ENCODE peak calls at places on chromosome 21, in eight cellular contexts. P is HFF-Myc; N is AG04450; D is aorta; S is stimulated activated CD8-positive, alpha-beta memory T cell treated with anti-CD3 and anti-CD28 coated beads, Interleukin-4, amount 100 ng/mL, for 1 hour; I is SW480; A is brain pericyte; E is body of pancreas. K is an unnamed sample.

GRCh38 chr21:25331286-25331685 is 276.0 kb downstream of the MRPL39 start:
- DNase-seq in P (no peak), N (no peak), D (no peak), S (no peak), I (no peak), A (no peak), E (no peak), K (no peak)

GRCh38 chr21:44432841-44433790 is 22.2 kb upstream of the LRRC3 start:
- DNase-seq in P (no peak), N (no peak), D (no peak), S (no peak), I (no peak), A (no peak), E (peak), K (no peak)

GRCh38 chr21:35697321-35697808 is 363.0 kb downstream of the SETD4 start:
- DNase-seq in P (peak), N (no peak), D (peak), S (no peak), I (no peak), A (peak), E (peak), K (peak)

GRCh38 chr21:46424621-46425020 is 34.1 kb upstream of the DIP2A start:
- DNase-seq in P (no peak), N (no peak), D (no peak), S (no peak), I (no peak), A (no peak), E (no peak), K (no peak)

GRCh38 chr21:35190201-35190701 is 141.1 kb upstream of the RUNX1 start:
- DNase-seq in P (no peak), N (no peak), D (no peak), S (no peak), I (peak), A (no peak), E (no peak), K (peak)

GRCh38 chr21:35738342-35738961 is 321.9 kb downstream of the SETD4 start:
- DNase-seq in P (peak), N (no peak), D (no peak), S (no peak), I (no peak), A (peak), E (no peak), K (peak)

GRCh38 chr21:26717146-26717739 is 128.0 kb downstream of the ADAMTS1 start:
- DNase-seq in P (no peak), N (no peak), D (no peak), S (no peak), I (peak), A (no peak), E (no peak), K (no peak)

GRCh38 chr21:28106370-28106890 is 886.2 kb downstream of the LTN1 start:
- DNase-seq in P (no peak), N (no peak), D (no peak), S (no peak), I (no peak), A (no peak), E (no peak), K (no peak)

GRCh38 chr21:29091032-29091431 is 17.6 kb upstream of the CCT8 start:
- DNase-seq in P (peak), N (peak), D (no peak), S (no peak), I (no peak), A (no peak), E (no peak), K (no peak)

GRCh38 chr21:41975391-41976272 is 21.8 kb upstream of the C2CD2 start:
- DNase-seq in P (no peak), N (no peak), D (no peak), S (no peak), I (no peak), A (no peak), E (no peak), K (no peak)